ENCODE peak calls at places on chromosomes 6 and 20, in four cellular contexts. M, J, P and G are unnamed samples.
A peak's percentile ranks its signal among the peaks of the same experiment; 100 is the strongest.

GRCh38 chr20:3930265-3931206 is 41.3 kb downstream of the PANK2 start:
- DNase-seq in M (no peak), J (no peak), P (no peak), G (no peak)

GRCh38 chr20:32582659-32583580 is 2.2 kb downstream of the NOL4L start:
- DNase-seq in M (no peak), J (peak; percentile 38), P (no peak), G (no peak)

GRCh38 chr6:33324139-33324538 is 6.6 kb upstream of the ZBTB22 start:
- DNase-seq in M (no peak), J (no peak), P (no peak), G (no peak)

GRCh38 chr20:59055302-59055701 is 12.7 kb upstream of the PRELID3B start:
- DNase-seq in M (no peak), J (peak; percentile 10), P (no peak), G (no peak)

GRCh38 chr6:97669191-97669651 is 386.2 kb upstream of the MMS22L start:
- DNase-seq in M (peak; percentile 20), J (no peak), P (no peak), G (no peak)

GRCh38 chr6:96340164-96340563 is 181.4 kb upstream of the UFL1 start:
- DNase-seq in M (no peak), J (no peak), P (no peak), G (no peak)

GRCh38 chr6:83893024-83893423 is 33.5 kb downstream of the CYB5R4 start:
- DNase-seq in M (no peak), J (no peak), P (no peak), G (no peak)

GRCh38 chr20:40706977-40707582 is 18.0 kb upstream of the MAFB start:
- DNase-seq in M (no peak), J (peak; percentile 38), P (no peak), G (no peak)

GRCh38 chr20:53243152-53243551 is 271.0 kb downstream of the TSHZ2 start:
- DNase-seq in M (no peak), J (no peak), P (no peak), G (no peak)

GRCh38 chr6:45727824-45728449 is 287.7 kb downstream of the CLIC5 start:
- DNase-seq in M (no peak), J (no peak), P (no peak), G (no peak)

GRCh38 chr6:10555625-10556309 is 34.6 kb downstream of the GCNT2 start:
- DNase-seq in M (no peak), J (peak; percentile 59), P (peak; percentile 51), G (peak; percentile 94)

GRCh38 chr6:98203170-98203806 is 631.1 kb upstream of the POU3F2 start:
- DNase-seq in M (no peak), J (no peak), P (no peak), G (no peak)

GRCh38 chr20:11229772-11230171 is 556.0 kb upstream of the JAG1 start:
- DNase-seq in M (no peak), J (peak; percentile 41), P (peak; percentile 31), G (no peak)

GRCh38 chr6:131803007-131803769 is 4.6 kb upstream of the ENPP1 start:
- DNase-seq in M (no peak), J (no peak), P (no peak), G (no peak)

GRCh38 chr6:83403191-83403590 is 27.7 kb downstream of the ME1 start:
- DNase-seq in M (no peak), J (no peak), P (no peak), G (no peak)

GRCh38 chr6:3841066-3841454 is 8.1 kb upstream of the FAM50B start:
- DNase-seq in M (no peak), J (no peak), P (no peak), G (no peak)

GRCh38 chr6:24991748-24992467 is 56.1 kb upstream of the RIPOR2 start:
- DNase-seq in M (peak; percentile 56), J (peak; percentile 53), P (peak; percentile 63), G (no peak)

DNA sequence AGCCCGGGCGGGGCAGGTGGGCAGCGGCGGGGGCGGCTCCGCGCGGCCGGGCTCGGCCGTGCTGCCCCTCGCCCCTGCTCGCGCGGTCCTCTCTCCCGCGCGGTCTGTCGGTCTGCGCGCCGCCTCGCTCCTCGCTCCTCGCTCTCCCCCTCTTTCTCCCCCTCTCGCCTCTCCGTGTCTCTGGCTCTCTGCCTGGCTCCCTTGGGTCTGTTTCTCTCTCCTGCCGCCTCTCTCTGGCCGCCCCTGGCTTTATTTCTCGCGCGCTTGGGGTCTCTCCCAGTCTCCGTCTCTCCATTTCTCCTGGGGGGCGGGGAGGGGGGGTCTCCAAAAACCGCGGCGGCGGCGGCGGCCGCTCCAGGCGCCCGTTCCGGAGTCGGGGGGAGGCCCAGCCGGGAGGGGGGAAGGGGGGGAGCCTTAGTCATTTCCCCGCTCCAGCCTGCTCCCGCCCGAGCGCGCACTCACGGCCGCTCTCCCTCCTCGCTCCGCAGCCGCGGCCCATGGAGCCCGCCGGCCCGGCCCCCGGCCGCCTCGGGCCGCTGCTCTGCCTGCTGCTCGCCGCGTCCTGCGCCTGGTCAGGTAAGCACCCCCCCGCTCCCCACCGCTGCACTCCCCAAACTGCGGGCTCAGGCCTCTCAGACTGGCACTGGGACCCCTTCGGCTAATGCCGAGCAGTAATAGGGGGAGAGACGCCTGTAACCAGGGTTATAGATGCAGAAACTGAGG is at the start of gene SIRPA:
- DNase-seq in M (no peak), J (peak; percentile 67), P (peak; percentile 55), G (peak; percentile 93)
- TF ChIP-seq POLR2A in M (no peak), J (peak; percentile 44), P (no peak), G (peak; percentile 18)

GRCh38 chr20:23293689-23294088 is 56.9 kb upstream of the NXT1 start:
- DNase-seq in M (no peak), J (no peak), P (no peak), G (no peak)

GRCh38 chr20:23291575-23292240 is 58.9 kb upstream of the NXT1 start:
- DNase-seq in M (no peak), J (no peak), P (no peak), G (no peak)

GRCh38 chr20:23295934-23296333 is 54.7 kb upstream of the NXT1 start:
- DNase-seq in M (no peak), J (no peak), P (no peak), G (no peak)

GRCh38 chr20:23294671-23295070 is 55.9 kb upstream of the NXT1 start:
- DNase-seq in M (no peak), J (no peak), P (no peak), G (no peak)

DNA sequence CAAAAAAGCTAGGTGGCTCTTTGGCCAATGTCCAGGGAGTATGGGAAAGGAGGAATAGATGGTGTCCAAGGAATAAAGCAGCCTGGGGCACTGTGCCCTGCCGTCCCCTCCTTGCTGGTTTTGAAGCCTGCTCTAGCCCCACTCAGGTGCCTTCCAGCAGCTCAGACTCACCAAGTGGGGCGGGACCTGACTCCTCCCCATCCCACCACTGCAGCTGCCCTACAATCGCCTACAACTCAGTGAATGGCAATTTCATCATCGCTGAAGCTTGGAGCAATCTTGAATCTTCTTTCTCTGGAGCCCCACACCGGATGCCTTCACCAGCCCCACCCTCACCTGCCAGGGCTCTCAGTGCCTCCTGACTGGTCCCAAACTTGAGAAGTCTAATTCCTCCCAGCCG is 56.4 kb upstream of the NXT1 start:
- DNase-seq in M (no peak), J (no peak), P (no peak), G (no peak)
- H3K27ac ChIP-seq in M (peak overlapping the region; percentile 5), J (no peak overlapping the region), P (peak overlapping the region; percentile 70), G (peak overlapping the region; percentile 69)

GRCh38 chr6:7107578-7108195 is at the start of gene RREB1:
- DNase-seq in M (peak; percentile 85), J (peak; percentile 77), P (peak; percentile 57), G (no peak)
- TF ChIP-seq POLR2A in M (peak; percentile 21), J (peak; percentile 19), P (no peak), G (peak; percentile 61)

GRCh38 chr20:50475879-50476292 is 34.3 kb upstream of the PTPN1 start:
- DNase-seq in M (no peak), J (no peak), P (peak; percentile 42), G (no peak)
- H3K27ac ChIP-seq in M (no peak overlapping the region), J (no peak overlapping the region), P (no peak overlapping the region), G (peak overlapping the region; percentile 68)

DNA sequence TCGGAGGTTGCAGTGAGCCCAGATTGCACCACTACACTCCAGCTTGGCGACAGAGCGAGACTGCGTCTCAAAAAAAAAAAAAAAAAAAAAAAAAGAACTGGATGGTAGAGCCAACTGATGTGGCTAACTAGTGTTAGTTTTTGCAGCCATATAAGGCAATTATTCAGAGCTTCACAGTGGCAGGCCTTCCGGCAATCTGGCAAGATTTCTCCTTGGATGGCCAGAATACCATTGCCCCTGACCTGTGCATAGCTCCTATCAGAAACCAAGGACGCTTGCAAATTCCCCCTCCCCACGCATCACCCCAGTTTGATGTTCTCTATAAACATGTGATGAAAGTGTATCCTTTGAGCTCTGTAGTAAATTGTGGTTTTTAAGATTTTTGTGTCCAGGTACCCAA is 127.0 kb downstream of the RNF144B start:
- DNase-seq in M (no peak), J (no peak), P (no peak), G (peak; percentile 5)
- TF ChIP-seq POLR2A in M (no peak), J (no peak), P (no peak), G (no peak)

DNA sequence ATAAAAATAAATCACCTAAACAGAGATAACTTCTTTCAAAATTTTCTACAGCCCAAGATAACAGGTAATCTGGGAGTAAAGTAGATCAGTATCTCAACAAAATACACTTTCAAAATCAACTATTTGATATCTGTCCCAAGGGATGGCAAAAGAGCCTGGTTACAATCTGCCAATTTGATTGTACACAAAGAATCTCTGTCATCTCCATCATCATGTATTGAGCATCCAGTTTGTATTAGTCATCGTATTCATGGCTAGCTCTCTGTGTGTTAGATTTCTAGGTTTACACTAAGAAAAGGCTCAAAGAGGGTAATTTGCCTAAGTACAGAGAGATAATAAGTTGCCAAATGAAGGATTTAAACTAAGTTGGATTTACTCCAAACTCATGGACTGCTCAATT is 329.0 kb upstream of the NRSN1 start:
- DNase-seq in M (no peak), J (no peak), P (no peak), G (no peak)
- H3K27ac ChIP-seq in M (no peak overlapping the region), J (no peak overlapping the region), P (no peak overlapping the region), G (no peak overlapping the region)

GRCh38 chr6:14250573-14250972 is 133.0 kb downstream of the CD83 start:
- DNase-seq in M (no peak), J (no peak), P (no peak), G (peak; percentile 87)
- TF ChIP-seq POLR2A in M (no peak), J (no peak), P (no peak), G (no peak)